ENCODE peak calls at places on chromosomes 6 and 20, in nine cellular contexts. U is Calu3; M is mesendoderm; V is naive thymus-derived CD8-positive, alpha-beta T cell; Z is skeletal muscle cell; A is posterior vena cava; H is stimulated activated CD4-positive, alpha-beta T cell treated with anti-CD3 and anti-CD28 coated beads, TNF-alpha, amount 100 ng/mL, for 1 hour; D is WTC11; K is T-helper 2 cell. F is an unnamed sample.

GRCh38 chr6:83872386-83873118 is 13.1 kb downstream of the CYB5R4 start:
- DNase-seq in U (no peak), M (no peak), V (no peak), Z (no peak), A (no peak), H (no peak), D (no peak), K (no peak), F (no peak)

GRCh38 chr6:111523484-111524166 is 40.6 kb upstream of the REV3L start:
- DNase-seq in U (no peak), M (no peak), V (no peak), Z (no peak), A (no peak), H (no peak), D (no peak), K (no peak), F (no peak)

GRCh38 chr20:20713244-20713765 is 861 bp upstream of the RALGAPA2 start:
- DNase-seq in U (no peak), M (no peak), V (no peak), Z (no peak), A (no peak), H (no peak), D (peak), K (no peak), F (no peak)

GRCh38 chr6:50381106-50381415 is 331.3 kb upstream of the DEFB112 start:
- DNase-seq in U (peak), M (peak), V (no peak), Z (no peak), A (no peak), H (no peak), D (peak), K (no peak), F (no peak)

GRCh38 chr20:35979528-35979927 is 11.1 kb downstream of the CNBD2 start:
- DNase-seq in U (no peak), M (no peak), V (no peak), Z (no peak), A (no peak), H (no peak), D (no peak), K (no peak), F (no peak)

GRCh38 chr6:71395731-71396409 is 107.3 kb downstream of the OGFRL1 start:
- DNase-seq in U (no peak), M (no peak), V (no peak), Z (no peak), A (no peak), H (no peak), D (no peak), K (no peak), F (no peak)

GRCh38 chr6:10531513-10531912 is 10.4 kb downstream of the GCNT2 start:
- DNase-seq in U (no peak), M (no peak), V (no peak), Z (no peak), A (no peak), H (no peak), D (no peak), K (no peak), F (no peak)

GRCh38 chr6:36793913-36794703 is 45.1 kb downstream of the CPNE5 start:
- DNase-seq in U (no peak), M (no peak), V (no peak), Z (no peak), A (no peak), H (no peak), D (no peak), K (no peak), F (no peak)

GRCh38 chr20:20480689-20481088 is 112.8 kb downstream of the INSM1 start:
- DNase-seq in U (no peak), M (no peak), V (no peak), Z (peak), A (no peak), H (no peak), D (no peak), K (no peak), F (no peak)

GRCh38 chr6:28884423-28885148 is 39.2 kb downstream of the TRIM27 start:
- DNase-seq in U (no peak), M (no peak), V (peak), Z (no peak), A (no peak), H (no peak), D (no peak), K (peak), F (no peak)

F was measured in SJSA1.